ENCODE peak calls at places on chromosomes 7 and 10, in seven cellular contexts. F, H, D, N, J, V and R are unnamed samples.

GRCh38 chr7:115293628-115294236 is 371.8 kb downstream of the MDFIC start:
- DNase-seq in F (no peak), H (no peak), D (no peak), N (peak), J (no peak), V (no peak), R (no peak)

GRCh38 chr10:27143686-27144085 is 10.5 kb downstream of the YME1L1 start:
- DNase-seq in F (no peak), H (no peak), D (no peak), N (peak), J (no peak), V (no peak), R (no peak)

GRCh38 chr7:105978974-105979373 is 15.9 kb downstream of the CDHR3 start:
- DNase-seq in F (no peak), H (no peak), D (no peak), N (no peak), J (no peak), V (no peak), R (no peak)

GRCh38 chr7:22934473-22935065 is 79.4 kb downstream of the HYCC1 start:
- DNase-seq in F (no peak), H (no peak), D (no peak), N (peak), J (no peak), V (no peak), R (no peak)

GRCh38 chr7:93578762-93579161 is 4.2 kb upstream of the CALCR start:
- DNase-seq in F (no peak), H (no peak), D (no peak), N (no peak), J (no peak), V (no peak), R (no peak)

GRCh38 chr10:66836057-66836456 is 89.8 kb upstream of the LRRTM3 start:
- DNase-seq in F (no peak), H (no peak), D (no peak), N (peak), J (no peak), V (no peak), R (no peak)

GRCh38 chr10:74586088-74586585 is 240.3 kb upstream of the KAT6B start:
- DNase-seq in F (no peak), H (no peak), D (peak), N (peak), J (peak), V (peak), R (peak)

GRCh38 chr10:14093735-14094484 is 236.8 kb downstream of the FRMD4A start:
- DNase-seq in F (peak), H (no peak), D (no peak), N (peak), J (no peak), V (no peak), R (no peak)

GRCh38 chr10:29736325-29737208 is 101.8 kb upstream of the SVIL start:
- DNase-seq in F (peak), H (peak), D (peak), N (peak), J (peak), V (peak), R (no peak)

GRCh38 chr7:36393826-36394225 is 4.2 kb downstream of the ANLN start:
- DNase-seq in F (no peak), H (no peak), D (no peak), N (no peak), J (no peak), V (no peak), R (no peak)

GRCh38 chr7:157299613-157300405 is 37.0 kb upstream of the DNAJB6 start:
- DNase-seq in F (no peak), H (no peak), D (no peak), N (no peak), J (no peak), V (no peak), R (peak)

GRCh38 chr10:72435570-72435969 is 80.9 kb upstream of the DNAJB12 start:
- DNase-seq in F (no peak), H (no peak), D (no peak), N (no peak), J (no peak), V (no peak), R (no peak)

GRCh38 chr10:17169807-17170206 is 31.7 kb downstream of the TRDMT1 start:
- DNase-seq in F (no peak), H (no peak), D (no peak), N (no peak), J (no peak), V (no peak), R (no peak)

GRCh38 chr7:157401567-157402387 is 65.0 kb downstream of the DNAJB6 start:
- DNase-seq in F (no peak), H (no peak), D (no peak), N (no peak), J (no peak), V (no peak), R (no peak)

GRCh38 chr10:78634835-78635234 is 433.9 kb upstream of the ZMIZ1 start:
- DNase-seq in F (no peak), H (peak), D (no peak), N (peak), J (no peak), V (no peak), R (no peak)

GRCh38 chr7:75019800-75020199 is 53.8 kb downstream of the RCC1L start:
- DNase-seq in F (no peak), H (no peak), D (no peak), N (no peak), J (no peak), V (no peak), R (no peak)

GRCh38 chr10:111974325-111974724 is 209.2 kb downstream of the GPAM start:
- DNase-seq in F (no peak), H (no peak), D (no peak), N (peak), J (no peak), V (no peak), R (no peak)

GRCh38 chr10:43225787-43226153 is 41.1 kb downstream of the RASGEF1A start:
- DNase-seq in F (no peak), H (no peak), D (no peak), N (no peak), J (peak), V (peak), R (no peak)

GRCh38 chr10:6025683-6026225 is 36.4 kb downstream of the IL2RA start:
- DNase-seq in F (no peak), H (no peak), D (no peak), N (no peak), J (no peak), V (no peak), R (no peak)

GRCh38 chr7:101986335-101986734 is 168.9 kb downstream of the CUX1 start:
- DNase-seq in F (peak), H (peak), D (no peak), N (peak), J (no peak), V (no peak), R (no peak)

GRCh38 chr10:108788891-108789290 is 1134.4 kb downstream of the XPNPEP1 start:
- DNase-seq in F (no peak), H (no peak), D (no peak), N (peak), J (no peak), V (no peak), R (no peak)

GRCh38 chr10:5538892-5539651 is 14.3 kb downstream of the CALML3 start:
- DNase-seq in F (no peak), H (no peak), D (no peak), N (no peak), J (no peak), V (peak), R (no peak)

GRCh38 chr7:113790025-113790424 is 128.8 kb downstream of the PPP1R3A start:
- DNase-seq in F (no peak), H (peak), D (no peak), N (no peak), J (no peak), V (no peak), R (no peak)

GRCh38 chr7:96503597-96503996 is 181.7 kb upstream of the SLC25A13 start:
- DNase-seq in F (no peak), H (no peak), D (no peak), N (no peak), J (no peak), V (no peak), R (no peak)

GRCh38 chr7:42236266-42237161 is 495 bp downstream of the GLI3 start:
- DNase-seq in F (peak), H (no peak), D (no peak), N (peak), J (peak), V (no peak), R (peak)

GRCh38 chr10:73771722-73772279 is 10.0 kb upstream of the CHCHD1 start:
- DNase-seq in F (peak), H (peak), D (no peak), N (peak), J (peak), V (peak), R (no peak)

GRCh38 chr7:2384354-2385243 is 18.8 kb upstream of the CHST12 start:
- DNase-seq in F (peak), H (no peak), D (no peak), N (no peak), J (no peak), V (no peak), R (no peak)

GRCh38 chr10:119115921-119116320 is 12.0 kb downstream of the DENND10 start:
- DNase-seq in F (no peak), H (no peak), D (no peak), N (peak), J (no peak), V (no peak), R (no peak)

GRCh38 chr10:103716206-103717160 is 138.9 kb downstream of the SH3PXD2A start:
- DNase-seq in F (no peak), H (no peak), D (peak), N (no peak), J (no peak), V (no peak), R (no peak)

GRCh38 chr10:110918633-110919348 is at the start of gene BBIP1:
- DNase-seq in F (no peak), H (no peak), D (no peak), N (peak), J (peak), V (no peak), R (no peak)

GRCh38 chr7:36526720-36527548 is 137.3 kb downstream of the ANLN start:
- DNase-seq in F (no peak), H (no peak), D (no peak), N (peak), J (no peak), V (no peak), R (no peak)

GRCh38 chr10:89235073-89235798 is 16.3 kb downstream of the LIPA start:
- DNase-seq in F (peak), H (peak), D (no peak), N (peak), J (no peak), V (peak), R (no peak)

GRCh38 chr7:101162551-101163280 is 2.7 kb downstream of the VGF start:
- DNase-seq in F (peak), H (no peak), D (no peak), N (peak), J (no peak), V (no peak), R (peak)

GRCh38 chr10:73576178-73576889 is 14.8 kb downstream of the USP54 start:
- DNase-seq in F (no peak), H (peak), D (peak), N (peak), J (no peak), V (no peak), R (no peak)

GRCh38 chr7:20783716-20784310 is 2.9 kb downstream of the SP8 start:
- DNase-seq in F (peak), H (no peak), D (no peak), N (peak), J (no peak), V (no peak), R (no peak)
- H3K4me3 ChIP-seq in F (peak), H (peak), D (no peak), N (peak), J (no peak), V (no peak), R (no peak)

DNA sequence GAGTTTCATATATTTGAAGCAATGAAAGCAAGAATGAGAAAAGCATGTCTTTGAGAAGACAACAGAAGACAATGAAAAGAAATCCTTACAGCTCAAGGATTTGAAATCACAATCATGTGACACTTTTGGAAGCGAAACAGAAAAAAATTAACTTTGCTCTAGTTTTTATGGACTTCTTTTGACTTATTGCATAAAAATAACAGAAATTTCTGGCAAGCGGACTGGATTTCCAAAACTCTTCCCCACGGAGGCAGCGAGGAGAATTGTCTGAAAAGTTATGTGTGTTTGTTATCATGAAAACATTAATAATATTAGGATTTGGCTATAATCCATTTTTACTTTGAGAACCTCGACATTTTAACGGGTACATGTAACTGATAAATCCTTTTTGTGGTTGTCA is 223.4 kb downstream of the LRMDA start:
- DNase-seq in F (no peak), H (peak), D (no peak), N (no peak), J (no peak), V (no peak), R (no peak)
- H3K27ac ChIP-seq in F (no peak), H (no peak), D (no peak), N (no peak), J (no peak), V (no peak), R (no peak)

GRCh38 chr10:75778665-75779064 is 347.2 kb downstream of the LRMDA start:
- DNase-seq in F (no peak), H (no peak), D (no peak), N (no peak), J (no peak), V (no peak), R (no peak)

GRCh38 chr10:75776738-75777504 is 345.5 kb downstream of the LRMDA start:
- DNase-seq in F (no peak), H (no peak), D (peak), N (no peak), J (no peak), V (no peak), R (no peak)

GRCh38 chr10:75788394-75789205 is 357.2 kb downstream of the LRMDA start:
- DNase-seq in F (no peak), H (peak), D (peak), N (peak), J (no peak), V (no peak), R (no peak)

GRCh38 chr10:75779276-75779675 is 347.9 kb downstream of the LRMDA start:
- DNase-seq in F (no peak), H (no peak), D (no peak), N (no peak), J (no peak), V (no peak), R (no peak)

GRCh38 chr10:75782463-75783248 is 351.2 kb downstream of the LRMDA start:
- DNase-seq in F (no peak), H (peak), D (no peak), N (no peak), J (no peak), V (no peak), R (no peak)
- H3K4me3 ChIP-seq in F (no peak), H (no peak), D (no peak), N (no peak), J (no peak), V (no peak), R (no peak)

GRCh38 chr7:139918488-139918887 is 89.4 kb downstream of the TBXAS1 start:
- DNase-seq in F (no peak), H (peak), D (no peak), N (no peak), J (no peak), V (no peak), R (no peak)
- H3K27ac ChIP-seq in F (no peak), H (no peak), D (no peak), N (no peak), J (no peak), V (no peak), R (no peak)

GRCh38 chr10:7494034-7494433 is 83.2 kb upstream of the SFMBT2 start:
- DNase-seq in F (peak), H (no peak), D (no peak), N (no peak), J (no peak), V (no peak), R (no peak)

GRCh38 chr10:7491949-7492659 is 81.3 kb upstream of the SFMBT2 start:
- DNase-seq in F (no peak), H (no peak), D (no peak), N (no peak), J (no peak), V (no peak), R (no peak)

GRCh38 chr10:7488418-7488829 is 77.6 kb upstream of the SFMBT2 start:
- DNase-seq in F (no peak), H (peak), D (no peak), N (peak), J (no peak), V (peak), R (no peak)

GRCh38 chr10:7491230-7491629 is 80.4 kb upstream of the SFMBT2 start:
- DNase-seq in F (no peak), H (no peak), D (no peak), N (no peak), J (no peak), V (no peak), R (no peak)

DNA sequence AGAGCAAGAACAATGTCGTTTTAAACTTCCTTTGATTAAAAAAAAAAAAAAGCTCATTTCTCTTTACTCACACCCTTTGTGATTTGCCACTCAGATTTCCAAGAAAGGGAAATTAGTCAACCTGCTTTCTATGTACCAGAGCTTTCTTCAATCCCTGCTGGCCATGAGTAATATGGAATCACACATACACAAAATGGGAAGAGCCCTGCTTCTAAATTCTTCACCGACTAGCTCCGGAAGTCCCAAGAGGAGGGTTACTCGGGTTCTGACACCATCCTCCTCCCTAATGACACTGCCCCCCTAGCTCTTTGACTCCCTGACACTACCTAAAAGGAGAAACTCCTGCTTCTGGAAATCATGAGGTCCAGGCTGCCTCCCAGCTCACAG is 81.8 kb upstream of the SFMBT2 start:
- DNase-seq in F (no peak), H (no peak), D (no peak), N (no peak), J (no peak), V (no peak), R (no peak)
- H3K4me3 ChIP-seq in F (no peak), H (no peak), D (no peak), N (no peak), J (no peak), V (no peak), R (no peak)

DNA sequence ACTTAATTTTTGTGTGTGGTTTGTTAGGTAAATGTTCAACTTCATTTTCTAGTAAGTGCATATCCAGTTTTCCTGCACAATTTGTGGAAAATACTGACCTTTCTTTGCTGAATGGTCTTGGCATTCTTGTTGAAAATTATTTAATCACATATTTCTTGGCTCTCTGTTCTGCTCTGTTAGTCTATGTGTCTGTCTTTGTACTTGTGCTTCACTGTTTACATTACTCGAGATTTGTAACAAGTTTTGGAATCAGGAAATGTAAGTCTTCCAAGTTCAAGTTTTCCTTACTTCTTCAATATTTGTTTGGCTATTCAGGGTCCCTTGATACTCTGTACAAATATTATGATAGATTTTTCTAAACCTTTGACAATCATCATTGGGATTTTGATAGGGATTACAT is 838.2 kb upstream of the POM121L12 start:
- DNase-seq in F (no peak), H (no peak), D (no peak), N (no peak), J (no peak), V (no peak), R (no peak)
- H3K27ac ChIP-seq in F (no peak), H (no peak), D (no peak), N (no peak), J (no peak), V (no peak), R (no peak)